ENCODE peak calls at places on chromosomes 7 and 10, in four cellular contexts. R is lung, Y is HepG2, J is transverse colon. L is an unnamed sample.

GRCh38 chr7:157508477-157508881 is 171.7 kb downstream of the DNAJB6 start:
- DNase-seq in J (no peak), R (no peak), Y (no peak), L (no peak)

GRCh38 chr7:33190688-33191304 is 61.4 kb downstream of the BBS9 start:
- DNase-seq in R (no peak), Y (no peak), J (no peak), L (no peak)

GRCh38 chr7:17384400-17384799 is 85.9 kb downstream of the AHR start:
- DNase-seq in Y (no peak), R (no peak), J (no peak), L (no peak)

GRCh38 chr10:71638577-71639411 is 80.8 kb downstream of the C10orf105 start:
- DNase-seq in R (no peak), Y (peak; percentile 68), J (peak; percentile 86), L (peak; percentile 87)

GRCh38 chr7:82677493-82677892 is 233.9 kb upstream of the CACNA2D1 start:
- DNase-seq in R (no peak), J (peak; percentile 11), Y (no peak), L (no peak)

GRCh38 chr7:92740713-92741126 is 95.7 kb downstream of the CDK6 start:
- DNase-seq in R (no peak), J (no peak), Y (no peak), L (peak; percentile 53)

GRCh38 chr7:96397936-96398596 is 76.2 kb upstream of the SLC25A13 start:
- DNase-seq in J (no peak), R (no peak), Y (no peak), L (no peak)

GRCh38 chr10:88271736-88272135 is 311.4 kb downstream of the RNLS start:
- DNase-seq in R (no peak), J (no peak), Y (no peak), L (no peak)

GRCh38 chr10:6478722-6479121 is 101.4 kb downstream of the PRKCQ start:
- DNase-seq in J (no peak), R (no peak), Y (no peak), L (no peak)

GRCh38 chr10:123408660-123409059 is 254.5 kb downstream of the BUB3 start:
- DNase-seq in J (no peak), R (no peak), Y (no peak), L (no peak)

GRCh38 chr10:115856580-115856979 is 416.4 kb downstream of the GFRA1 start:
- DNase-seq in Y (no peak), R (no peak), J (no peak), L (no peak)

GRCh38 chr10:68406111-68406814 is 814 bp downstream of the RUFY2 start:
- DNase-seq in Y (peak; percentile 23), J (peak; percentile 53), R (peak; percentile 48), L (peak; percentile 81)

GRCh38 chr10:3427316-3427715 is 254.7 kb upstream of the PITRM1 start:
- DNase-seq in Y (no peak), R (no peak), J (no peak), L (no peak)

GRCh38 chr7:29877196-29877595 is 70.9 kb downstream of the WIPF3 start:
- DNase-seq in J (no peak), R (no peak), Y (peak; percentile 44), L (no peak)

GRCh38 chr7:30164567-30164966 is 29.8 kb downstream of the MTURN start:
- DNase-seq in Y (peak; percentile 60), J (no peak), R (no peak), L (peak; percentile 69)

GRCh38 chr7:141072548-141073172 is 1.2 kb upstream of the TMEM178B start:
- DNase-seq in R (no peak), Y (no peak), J (peak; percentile 19), L (peak; percentile 50)

GRCh38 chr10:33252794-33253203 is 81.7 kb downstream of the NRP1 start:
- DNase-seq in J (no peak), Y (peak; percentile 7), R (no peak), L (no peak)

GRCh38 chr10:93980486-93980885 is 13.2 kb upstream of the PLCE1 start:
- DNase-seq in Y (no peak), R (no peak), J (no peak), L (no peak)

GRCh38 chr10:86291616-86292340 is 74.8 kb downstream of the GRID1 start:
- DNase-seq in R (peak; percentile 22), J (no peak), Y (no peak), L (no peak)

GRCh38 chr7:101201695-101202602 is 1.1 kb upstream of the MOGAT3 start:
- DNase-seq in Y (peak; percentile 48), R (no peak), J (peak; percentile 82), L (no peak)

GRCh38 chr7:112202819-112203218 is 3.4 kb downstream of the DOCK4 start:
- DNase-seq in Y (peak; percentile 84), J (peak; percentile 23), R (peak; percentile 45), L (peak; percentile 45)

GRCh38 chr10:121851791-121852190 is 76.0 kb downstream of the ATE1 start:
- DNase-seq in Y (no peak), R (no peak), J (no peak), L (no peak)

GRCh38 chr10:58275908-58276307 is 6.9 kb downstream of the CISD1 start:
- DNase-seq in R (no peak), Y (no peak), J (no peak), L (peak; percentile 8)

GRCh38 chr7:28588606-28589005 is 176.3 kb downstream of the CREB5 start:
- DNase-seq in R (no peak), J (no peak), Y (no peak), L (no peak)

GRCh38 chr7:83413831-83414230 is 235.1 kb downstream of the SEMA3E start:
- DNase-seq in Y (no peak), J (no peak), R (no peak), L (peak; percentile 10)

GRCh38 chr10:126549326-126549725 is 121.2 kb downstream of the C10orf90 start:
- DNase-seq in J (no peak), Y (no peak), R (no peak), L (no peak)

GRCh38 chr7:21256310-21256877 is 171.5 kb upstream of the SP4 start:
- DNase-seq in Y (peak; percentile 31), R (no peak), J (no peak), L (peak; percentile 58)

GRCh38 chr10:17237915-17238444 is 9.9 kb downstream of the VIM start:
- DNase-seq in R (no peak), Y (no peak), J (no peak), L (no peak)

GRCh38 chr7:32072397-32072796 is 2.2 kb upstream of the PDE1C start:
- DNase-seq in R (no peak), Y (no peak), J (no peak), L (no peak)
- H3K27me3 ChIP-seq in R (no peaks in the 10 kb centered on the region), Y (peaks cover 25% of the 10 kb centered on the region), J (peaks cover 58% of the 10 kb centered on the region), L (peaks cover 84% of the 10 kb centered on the region)

GRCh38 chr7:99096124-99096887 is 47.6 kb downstream of the SMURF1 start:
- DNase-seq in R (no peak), Y (peak; percentile 44), J (no peak), L (no peak)

GRCh38 chr7:99094369-99094768 is 49.5 kb downstream of the SMURF1 start:
- DNase-seq in Y (no peak), J (no peak), R (no peak), L (no peak)

GRCh38 chr7:99097730-99098129 is 46.2 kb downstream of the SMURF1 start:
- DNase-seq in J (no peak), R (no peak), Y (no peak), L (no peak)

GRCh38 chr7:99098317-99098823 is 45.5 kb downstream of the SMURF1 start:
- DNase-seq in R (no peak), J (no peak), Y (peak; percentile 58), L (no peak)

GRCh38 chr7:99095698-99096097 is 48.2 kb downstream of the SMURF1 start:
- DNase-seq in R (no peak), J (no peak), Y (no peak), L (no peak)
- H3K27me3 ChIP-seq in R (no peaks in the 10 kb centered on the region), J (no peaks in the 10 kb centered on the region), Y (no peaks in the 10 kb centered on the region), L (no peaks in the 10 kb centered on the region)

DNA sequence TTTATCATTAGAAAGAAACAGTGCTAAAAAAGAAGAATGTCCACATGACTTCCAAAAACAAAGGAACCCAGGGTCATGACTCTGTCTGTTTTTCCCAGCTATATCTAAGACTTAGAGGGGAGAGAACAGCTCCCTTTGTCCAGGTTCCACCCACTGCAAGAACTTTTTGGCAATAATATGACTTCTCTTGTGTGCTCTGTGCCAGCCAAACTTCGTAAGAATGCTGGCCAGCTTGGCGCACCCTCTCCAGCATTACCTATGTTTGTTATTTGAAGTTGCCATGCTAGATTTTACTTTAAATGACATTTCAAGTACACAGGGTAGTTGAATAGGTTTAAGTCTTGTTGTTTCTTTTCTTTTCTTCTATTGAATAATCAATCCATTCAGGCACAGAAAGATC is 371.4 kb downstream of the KCNMA1 start:
- DNase-seq in Y (no peak), J (no peak), R (no peak), L (no peak)
- H3K27me3 ChIP-seq in Y (no peaks in the 10 kb centered on the region), J (no peaks in the 10 kb centered on the region), R (no peaks in the 10 kb centered on the region), L (no peaks in the 10 kb centered on the region)

DNA sequence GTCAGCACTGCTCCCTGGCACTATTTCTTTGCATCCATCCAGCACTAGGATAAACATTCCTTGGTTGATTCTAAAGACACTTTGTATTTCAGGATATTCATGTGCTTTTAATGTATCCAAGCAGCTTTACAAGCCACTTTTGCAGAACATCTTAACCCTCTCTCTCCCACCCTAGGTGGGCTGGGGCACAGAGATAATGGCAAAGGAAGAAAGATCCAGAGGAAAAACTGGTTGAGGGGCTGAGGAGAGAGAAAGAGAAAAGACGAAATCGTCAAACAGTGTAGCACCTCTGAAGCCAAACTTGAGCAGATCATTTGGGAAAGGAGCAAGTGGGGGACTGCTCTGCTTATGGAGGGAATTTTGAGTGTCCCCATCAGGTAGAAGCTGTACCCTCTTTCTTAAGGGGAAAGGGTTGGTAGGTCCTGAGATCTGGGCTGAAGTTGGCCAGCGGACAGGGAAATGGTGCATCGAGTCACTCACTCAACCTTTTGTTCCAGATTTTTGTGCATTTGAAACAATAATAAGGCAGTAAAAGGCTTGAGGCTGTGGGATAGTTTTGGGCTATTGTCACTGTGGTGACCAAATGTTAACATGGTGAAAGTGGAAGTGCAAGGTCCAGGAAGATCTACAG is 4.2 kb upstream of the HOXA13 start:
- DNase-seq in Y (no peak), R (no peak), J (no peak), L (no peak)
- H3K27me3 ChIP-seq in Y (peaks cover 83% of the 10 kb centered on the region), R (no peaks in the 10 kb centered on the region), J (peaks cover 89% of the 10 kb centered on the region), L (peaks cover 88% of the 10 kb centered on the region)

GRCh38 chr10:25933653-25934608 is at the start of gene MYO3A:
- DNase-seq in J (no peak), Y (no peak), R (no peak), L (peak; percentile 34)

GRCh38 chr10:25934673-25935139 is 677 bp downstream of the MYO3A start:
- DNase-seq in R (no peak), J (peak; percentile 8), Y (no peak), L (peak; percentile 71)
- H3K27me3 ChIP-seq in R (no peaks in the 10 kb centered on the region), J (peaks cover 44% of the 10 kb centered on the region), Y (peaks cover 4% of the 10 kb centered on the region), L (no peaks in the 10 kb centered on the region)

DNA sequence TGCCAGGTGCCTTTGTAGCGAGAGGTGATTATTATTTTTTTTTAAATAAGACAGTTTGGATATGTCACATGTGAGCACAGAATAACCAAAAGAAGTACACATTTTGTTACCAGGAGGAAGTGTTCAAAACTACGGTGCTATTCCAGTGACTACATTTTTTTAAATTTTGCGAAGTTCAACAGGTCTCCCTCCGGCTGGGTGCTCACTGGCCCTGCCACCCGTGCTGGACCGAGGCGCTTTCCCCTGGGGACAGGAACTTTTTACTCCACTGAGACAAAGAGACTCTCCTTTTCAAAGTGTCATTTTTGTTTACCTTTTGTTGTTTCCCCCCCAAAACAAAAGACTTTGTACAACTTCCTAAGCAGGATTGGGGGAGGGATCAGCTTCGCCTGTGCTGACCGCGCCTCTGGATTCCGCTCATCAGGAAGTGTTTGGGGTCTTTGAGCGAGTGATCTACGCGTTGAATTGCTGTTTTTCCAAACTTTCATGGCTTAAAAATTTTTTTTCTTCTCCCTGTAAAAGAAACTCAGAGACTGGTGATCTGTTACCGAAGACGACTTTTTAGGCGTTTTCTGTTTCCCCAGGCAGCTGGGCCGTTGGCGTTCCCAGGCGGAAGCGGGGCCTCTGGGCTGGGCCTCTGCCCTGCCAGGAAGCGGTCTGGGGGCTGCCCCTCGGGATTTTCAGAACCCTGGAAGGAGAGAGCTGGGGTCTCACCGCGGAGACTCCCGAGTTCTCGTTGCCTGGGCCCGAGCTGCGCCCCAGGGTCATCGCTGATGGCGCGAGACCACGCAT is 7.2 kb downstream of the EN2 start:
- DNase-seq in R (no peak), J (no peak), Y (no peak), L (no peak)
- H3K27me3 ChIP-seq in R (peaks cover 41% of the 10 kb centered on the region), J (peaks cover 100% of the 10 kb centered on the region), Y (peaks cover 90% of the 10 kb centered on the region), L (peaks cover 100% of the 10 kb centered on the region)

L was measured in hepatocyte.